ENCODE peak calls at places on chromosomes 11 and 22, in five cellular contexts. One of them, this sample, is unnamed.

GRCh38 chr11:78583889-78584288 is 9.2 kb upstream of the NARS2 start:
- DNase-seq in mammary epithelial cell: no peak
- DNase-seq in colonic mucosa: no peak
- DNase-seq in fibroblast of mammary gland: no peak
- DNase-seq in stomach: no peak
- DNase-seq in this sample: no peak

GRCh38 chr11:6326980-6327379 is 6.7 kb upstream of the CAVIN3 start:
- DNase-seq in fibroblast of mammary gland: no peak
- DNase-seq in mammary epithelial cell: no peak
- DNase-seq in stomach: no peak
- DNase-seq in colonic mucosa: no peak
- DNase-seq in this sample: no peak

GRCh38 chr11:9459573-9460321 is 1.1 kb upstream of the ZNF143 start:
- DNase-seq in stomach: no peak
- DNase-seq in mammary epithelial cell: peak
- DNase-seq in colonic mucosa: peak
- DNase-seq in fibroblast of mammary gland: peak
- DNase-seq in this sample: peak

GRCh38 chr11:7514099-7514725 is 413 bp downstream of the PPFIBP2 start:
- DNase-seq in colonic mucosa: peak
- DNase-seq in mammary epithelial cell: no peak
- DNase-seq in fibroblast of mammary gland: no peak
- DNase-seq in stomach: no peak
- DNase-seq in this sample: no peak

GRCh38 chr11:119361056-119361787 is 14.7 kb upstream of the MFRP start:
- DNase-seq in mammary epithelial cell: peak
- DNase-seq in stomach: no peak
- DNase-seq in colonic mucosa: no peak
- DNase-seq in fibroblast of mammary gland: peak
- DNase-seq in this sample: no peak

GRCh38 chr11:112113539-112114457 is 27.1 kb downstream of the SDHD start:
- DNase-seq in fibroblast of mammary gland: peak
- DNase-seq in colonic mucosa: no peak
- DNase-seq in mammary epithelial cell: peak
- DNase-seq in stomach: no peak
- DNase-seq in this sample: peak

GRCh38 chr11:123221074-123221473 is 26.0 kb upstream of the CLMP start:
- DNase-seq in stomach: no peak
- DNase-seq in fibroblast of mammary gland: no peak
- DNase-seq in colonic mucosa: no peak
- DNase-seq in mammary epithelial cell: no peak
- DNase-seq in this sample: no peak

GRCh38 chr11:95147364-95147905 is 57.8 kb downstream of the ENDOD1 start:
- DNase-seq in stomach: no peak
- DNase-seq in colonic mucosa: no peak
- DNase-seq in fibroblast of mammary gland: peak
- DNase-seq in mammary epithelial cell: peak
- DNase-seq in this sample: no peak

GRCh38 chr11:92702037-92702436 is 267.4 kb upstream of the MTNR1B start:
- DNase-seq in mammary epithelial cell: peak
- DNase-seq in fibroblast of mammary gland: peak
- DNase-seq in colonic mucosa: no peak
- DNase-seq in stomach: no peak
- DNase-seq in this sample: no peak

GRCh38 chr11:121648306-121648705 is 195.5 kb upstream of the SORL1-AS1 start:
- DNase-seq in colonic mucosa: no peak
- DNase-seq in fibroblast of mammary gland: no peak
- DNase-seq in stomach: no peak
- DNase-seq in mammary epithelial cell: no peak
- DNase-seq in this sample: no peak

GRCh38 chr11:11179239-11179638 is 173.8 kb downstream of the CSNK2A3 start:
- DNase-seq in fibroblast of mammary gland: peak
- DNase-seq in colonic mucosa: no peak
- DNase-seq in stomach: no peak
- DNase-seq in mammary epithelial cell: peak
- DNase-seq in this sample: no peak

GRCh38 chr11:130488187-130489026 is 40.0 kb downstream of the ADAMTS15 start:
- DNase-seq in mammary epithelial cell: no peak
- DNase-seq in colonic mucosa: peak
- DNase-seq in stomach: no peak
- DNase-seq in fibroblast of mammary gland: no peak
- DNase-seq in this sample: no peak

GRCh38 chr11:11588243-11588642 is 33.6 kb downstream of the GALNT18 start:
- DNase-seq in stomach: no peak
- DNase-seq in colonic mucosa: no peak
- DNase-seq in mammary epithelial cell: peak
- DNase-seq in fibroblast of mammary gland: no peak
- DNase-seq in this sample: no peak

GRCh38 chr11:65615950-65616574 is 486 bp downstream of the PCNX3 start:
- DNase-seq in fibroblast of mammary gland: no peak
- DNase-seq in stomach: peak
- DNase-seq in mammary epithelial cell: peak
- DNase-seq in colonic mucosa: peak
- DNase-seq in this sample: no peak

GRCh38 chr11:26443617-26444016 is 111.7 kb downstream of the ANO3 start:
- DNase-seq in fibroblast of mammary gland: no peak
- DNase-seq in stomach: no peak
- DNase-seq in mammary epithelial cell: no peak
- DNase-seq in colonic mucosa: no peak
- DNase-seq in this sample: no peak

GRCh38 chr22:18023509-18024275 is 669 bp downstream of the MICAL3 start:
- DNase-seq in fibroblast of mammary gland: peak
- DNase-seq in stomach: peak
- DNase-seq in mammary epithelial cell: peak
- DNase-seq in colonic mucosa: peak
- DNase-seq in this sample: no peak

GRCh38 chr22:33821290-33821689 is 99.0 kb downstream of the LARGE1 start:
- DNase-seq in colonic mucosa: no peak
- DNase-seq in fibroblast of mammary gland: peak
- DNase-seq in stomach: no peak
- DNase-seq in mammary epithelial cell: no peak
- DNase-seq in this sample: no peak

DNA sequence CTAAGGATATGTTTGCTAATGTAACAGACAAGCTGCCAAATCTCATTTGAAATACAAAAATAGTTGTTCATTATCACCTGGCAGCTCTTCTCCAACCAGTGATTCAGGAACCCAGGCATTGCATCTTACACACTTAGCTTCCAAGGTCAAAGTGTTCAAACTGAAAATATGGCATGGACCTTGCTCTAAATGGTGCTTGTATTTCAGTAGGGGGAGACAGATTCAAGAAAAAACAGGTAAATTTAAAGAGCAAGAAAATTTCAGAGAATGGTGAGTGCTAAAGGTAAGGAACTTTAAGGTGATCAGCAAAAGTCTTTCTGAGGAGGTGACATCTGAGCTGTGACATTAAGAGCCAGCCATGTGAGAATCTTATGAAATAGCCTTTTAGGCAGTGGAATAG is 82.8 kb upstream of the E2F8 start:
- DNase-seq in colonic mucosa: no peak
- DNase-seq in stomach: no peak
- DNase-seq in mammary epithelial cell: no peak
- DNase-seq in fibroblast of mammary gland: peak
- DNase-seq in this sample: no peak
- TF ChIP-seq CTCF in colonic mucosa: no peak
- TF ChIP-seq CTCF in stomach: no peak
- TF ChIP-seq CTCF in mammary epithelial cell: peak
- TF ChIP-seq CTCF in fibroblast of mammary gland: peak
- TF ChIP-seq CTCF in this sample: no peak

GRCh38 chr11:76296731-76297130 is 84.2 kb downstream of the THAP12 start:
- DNase-seq in colonic mucosa: no peak
- DNase-seq in mammary epithelial cell: no peak
- DNase-seq in fibroblast of mammary gland: no peak
- DNase-seq in stomach: no peak
- DNase-seq in this sample: no peak

GRCh38 chr11:76292583-76293188 is 86.4 kb upstream of the WNT11 start:
- DNase-seq in colonic mucosa: no peak
- DNase-seq in mammary epithelial cell: no peak
- DNase-seq in fibroblast of mammary gland: no peak
- DNase-seq in stomach: no peak
- DNase-seq in this sample: no peak

GRCh38 chr11:76297143-76297542 is 83.8 kb downstream of the THAP12 start:
- DNase-seq in mammary epithelial cell: no peak
- DNase-seq in colonic mucosa: no peak
- DNase-seq in stomach: no peak
- DNase-seq in fibroblast of mammary gland: no peak
- DNase-seq in this sample: no peak

GRCh38 chr11:76291576-76292526 is 85.5 kb upstream of the WNT11 start:
- DNase-seq in fibroblast of mammary gland: no peak
- DNase-seq in stomach: no peak
- DNase-seq in mammary epithelial cell: no peak
- DNase-seq in colonic mucosa: no peak
- DNase-seq in this sample: no peak

GRCh38 chr11:76293189-76293631 is 86.9 kb upstream of the WNT11 start:
- DNase-seq in colonic mucosa: no peak
- DNase-seq in stomach: no peak
- DNase-seq in mammary epithelial cell: no peak
- DNase-seq in fibroblast of mammary gland: no peak
- DNase-seq in this sample: peak
- H3K4me3 ChIP-seq in colonic mucosa: no peak
- H3K4me3 ChIP-seq in stomach: no peak
- H3K4me3 ChIP-seq in mammary epithelial cell: no peak
- H3K4me3 ChIP-seq in fibroblast of mammary gland: no peak
- H3K4me3 ChIP-seq in this sample: no peak

GRCh38 chr22:37161442-37161841 is 11.7 kb upstream of the IL2RB start:
- DNase-seq in colonic mucosa: no peak
- DNase-seq in fibroblast of mammary gland: peak
- DNase-seq in mammary epithelial cell: no peak
- DNase-seq in stomach: no peak
- DNase-seq in this sample: peak
- TF ChIP-seq CTCF in colonic mucosa: no peak
- TF ChIP-seq CTCF in fibroblast of mammary gland: no peak
- TF ChIP-seq CTCF in mammary epithelial cell: no peak
- TF ChIP-seq CTCF in stomach: no peak
- TF ChIP-seq CTCF in this sample: no peak

GRCh38 chr11:1310772-1311468 is 1.5 kb upstream of the TOLLIP start:
- DNase-seq in mammary epithelial cell: no peak
- DNase-seq in fibroblast of mammary gland: no peak
- DNase-seq in stomach: no peak
- DNase-seq in colonic mucosa: no peak
- DNase-seq in this sample: no peak
- H3K4me3 ChIP-seq in mammary epithelial cell: peak
- H3K4me3 ChIP-seq in fibroblast of mammary gland: no peak
- H3K4me3 ChIP-seq in stomach: peak
- H3K4me3 ChIP-seq in colonic mucosa: peak
- H3K4me3 ChIP-seq in this sample: peak

GRCh38 chr22:36853407-36854099 is 7.3 kb upstream of the NCF4 start:
- DNase-seq in colonic mucosa: peak
- DNase-seq in mammary epithelial cell: no peak
- DNase-seq in fibroblast of mammary gland: peak
- DNase-seq in stomach: peak
- DNase-seq in this sample: no peak
- TF ChIP-seq CTCF in colonic mucosa: peak
- TF ChIP-seq CTCF in mammary epithelial cell: peak
- TF ChIP-seq CTCF in fibroblast of mammary gland: peak
- TF ChIP-seq CTCF in stomach: peak
- TF ChIP-seq CTCF in this sample: peak

DNA sequence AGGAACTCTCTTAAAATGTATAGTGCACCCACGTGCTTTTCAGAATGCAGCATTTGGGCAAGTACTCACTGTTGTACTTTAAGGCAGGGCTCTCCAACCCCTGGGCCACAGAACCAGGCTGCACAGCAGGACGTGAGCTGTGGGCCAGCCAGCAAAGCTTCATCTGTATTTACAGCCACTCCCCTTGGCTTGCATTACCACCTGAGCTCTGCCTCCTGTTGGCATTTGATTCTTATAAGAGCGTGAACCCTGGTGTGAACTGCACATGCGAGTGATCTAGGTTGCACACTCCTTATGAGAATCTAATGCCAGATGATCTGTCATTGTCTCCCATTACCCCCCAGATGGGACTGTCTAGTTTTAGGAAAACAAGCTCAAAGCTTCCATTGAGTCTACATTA is 3.0 kb downstream of the C11orf58 start:
- DNase-seq in fibroblast of mammary gland: no peak
- DNase-seq in stomach: peak
- DNase-seq in colonic mucosa: no peak
- DNase-seq in mammary epithelial cell: no peak
- DNase-seq in this sample: no peak
- H3K4me3 ChIP-seq in fibroblast of mammary gland: no peak
- H3K4me3 ChIP-seq in stomach: no peak
- H3K4me3 ChIP-seq in colonic mucosa: no peak
- H3K4me3 ChIP-seq in mammary epithelial cell: no peak
- H3K4me3 ChIP-seq in this sample: no peak

GRCh38 chr11:18191376-18191775 is 18.7 kb downstream of the MRGPRX4 start:
- DNase-seq in mammary epithelial cell: no peak
- DNase-seq in colonic mucosa: no peak
- DNase-seq in stomach: no peak
- DNase-seq in fibroblast of mammary gland: no peak
- DNase-seq in this sample: no peak

GRCh38 chr11:18196532-18196931 is 23.9 kb downstream of the MRGPRX4 start:
- DNase-seq in mammary epithelial cell: no peak
- DNase-seq in stomach: no peak
- DNase-seq in colonic mucosa: no peak
- DNase-seq in fibroblast of mammary gland: no peak
- DNase-seq in this sample: no peak

GRCh38 chr11:18188796-18189195 is 16.2 kb downstream of the MRGPRX4 start:
- DNase-seq in fibroblast of mammary gland: no peak
- DNase-seq in stomach: no peak
- DNase-seq in mammary epithelial cell: no peak
- DNase-seq in colonic mucosa: no peak
- DNase-seq in this sample: no peak

DNA sequence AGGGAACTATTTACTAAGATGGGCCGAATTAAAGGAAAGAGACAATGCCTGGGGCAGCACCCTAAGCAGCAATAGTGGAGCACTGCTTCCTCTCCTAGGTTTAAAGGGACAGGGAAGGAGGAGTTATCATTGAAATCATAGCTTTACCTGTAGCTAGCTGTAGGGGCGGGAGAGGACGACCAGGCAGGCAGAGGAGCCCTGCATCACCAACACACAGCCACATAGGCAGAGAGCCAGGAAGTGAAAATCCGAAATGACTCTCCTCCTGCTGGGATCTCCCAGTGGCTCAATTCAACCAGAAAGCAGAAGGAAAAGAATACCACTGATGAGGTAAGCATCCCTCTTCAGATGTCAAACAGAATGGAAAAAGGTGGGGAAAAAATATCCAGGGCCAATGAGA is 20.4 kb downstream of the MRGPRX4 start:
- DNase-seq in fibroblast of mammary gland: no peak
- DNase-seq in colonic mucosa: no peak
- DNase-seq in stomach: no peak
- DNase-seq in mammary epithelial cell: peak
- DNase-seq in this sample: no peak
- TF ChIP-seq CTCF in fibroblast of mammary gland: no peak
- TF ChIP-seq CTCF in colonic mucosa: no peak
- TF ChIP-seq CTCF in stomach: no peak
- TF ChIP-seq CTCF in mammary epithelial cell: no peak
- TF ChIP-seq CTCF in this sample: peak